ENCODE peak calls at places on chromosomes 12 and 14, in six cellular contexts. G is NB4, H is HCT116, S is K562, A is A549, W is WTC11. R is an unnamed sample.

GRCh38 chr14:56949828-56950227 is 139.5 kb upstream of the OTX2 start:
- DNase-seq in G (no peak), H (no peak), S (no peak), A (no peak), W (no peak), R (peak; percentile 6)

GRCh38 chr12:47935196-47935595 is 28.2 kb upstream of the TMEM106C start:
- DNase-seq in G (no peak), H (no peak), S (no peak), A (no peak), W (no peak), R (no peak)

GRCh38 chr12:65463082-65463481 is 184.6 kb downstream of the MSRB3 start:
- DNase-seq in G (no peak), H (no peak), S (no peak), A (no peak), W (no peak), R (no peak)

GRCh38 chr12:127780881-127781280 is 486.1 kb upstream of the TMEM132C start:
- DNase-seq in G (no peak), H (no peak), S (no peak), A (no peak), W (no peak), R (no peak)

GRCh38 chr12:113997365-113997764 is 31.2 kb upstream of the RBM19 start:
- DNase-seq in G (no peak), H (no peak), S (no peak), A (no peak), W (no peak), R (no peak)

GRCh38 chr12:31867292-31867691 is 91.9 kb upstream of the RESF1 start:
- DNase-seq in G (no peak), H (no peak), S (no peak), A (no peak), W (no peak), R (no peak)

GRCh38 chr12:89349814-89350213 is 2.5 kb downstream of the DUSP6 start:
- DNase-seq in G (peak; percentile 86), H (no peak), S (no peak), A (no peak), W (peak; percentile 41), R (peak; percentile 76)

GRCh38 chr12:84455598-84455997 is 457.0 kb downstream of the SLC6A15 start:
- DNase-seq in G (no peak), H (no peak), S (no peak), A (no peak), W (no peak), R (no peak)

GRCh38 chr12:118065380-118065779 is 4.4 kb upstream of the WSB2 start:
- DNase-seq in G (no peak), H (no peak), S (no peak), A (no peak), W (no peak), R (no peak)

GRCh38 chr12:74984631-74985030 is 225.0 kb downstream of the KCNC2 start:
- DNase-seq in G (no peak), H (no peak), S (no peak), A (no peak), W (no peak), R (no peak)

GRCh38 chr12:74977832-74978481 is 231.7 kb downstream of the KCNC2 start:
- DNase-seq in G (no peak), H (no peak), S (no peak), A (no peak), W (no peak), R (no peak)

GRCh38 chr12:74983917-74984316 is 225.7 kb downstream of the KCNC2 start:
- DNase-seq in G (no peak), H (no peak), S (no peak), A (no peak), W (no peak), R (no peak)

GRCh38 chr12:74985293-74985985 is 224.2 kb downstream of the KCNC2 start:
- DNase-seq in G (no peak), H (no peak), S (no peak), A (no peak), W (no peak), R (no peak)

GRCh38 chr12:74980510-74980909 is 229.1 kb downstream of the KCNC2 start:
- DNase-seq in G (no peak), H (no peak), S (no peak), A (no peak), W (no peak), R (no peak)
- TF ChIP-seq MAX in G (no peak), H (no peak), S (no peak), A (no peak), W (no peak), R (no peak)

GRCh38 chr14:79852975-79853374 is 358.3 kb downstream of the DIO2 start:
- DNase-seq in G (no peak), H (no peak), S (no peak), A (no peak), W (no peak), R (no peak)
- TF ChIP-seq MAX in G (no peak), H (no peak), S (no peak), A (no peak), W (no peak), R (no peak)

DNA sequence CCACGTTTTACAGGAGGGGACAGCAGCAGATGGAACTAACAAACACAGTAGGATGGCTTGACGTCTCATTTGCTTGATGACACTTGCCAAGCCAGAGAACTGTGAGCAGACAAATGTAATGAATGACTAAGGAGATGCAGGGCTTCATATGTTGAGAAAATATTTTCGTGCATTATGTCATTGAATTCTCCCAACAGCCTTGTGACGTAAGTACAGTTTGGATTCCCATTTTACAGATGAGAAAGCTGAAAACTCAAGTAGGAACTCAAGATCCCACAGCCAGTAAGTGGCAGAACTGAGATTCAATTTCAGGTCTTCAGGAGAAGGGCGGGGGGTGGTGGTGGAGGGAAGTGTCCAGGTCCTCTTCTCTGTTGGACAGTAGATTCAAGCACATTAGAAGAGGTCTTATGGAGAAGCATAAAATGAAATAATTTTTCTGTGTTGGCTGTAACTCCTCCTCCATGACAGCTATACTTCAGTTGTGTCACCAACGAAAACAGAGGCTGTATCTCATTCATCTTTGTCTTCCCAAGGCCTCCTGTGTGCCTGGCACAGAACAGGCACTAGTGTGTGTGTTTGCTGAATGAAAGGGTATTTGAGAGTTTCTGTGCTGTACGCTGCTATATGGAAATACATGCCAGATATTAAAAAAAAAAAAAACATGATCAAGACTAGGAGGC is 2.2 kb downstream of the VASH1 start:
- DNase-seq in G (no peak), H (no peak), S (no peak), A (no peak), W (no peak), R (peak; percentile 41)
- TF ChIP-seq MAX in G (no peak), H (no peak), S (no peak), A (no peak), W (no peak), R (no peak)

DNA sequence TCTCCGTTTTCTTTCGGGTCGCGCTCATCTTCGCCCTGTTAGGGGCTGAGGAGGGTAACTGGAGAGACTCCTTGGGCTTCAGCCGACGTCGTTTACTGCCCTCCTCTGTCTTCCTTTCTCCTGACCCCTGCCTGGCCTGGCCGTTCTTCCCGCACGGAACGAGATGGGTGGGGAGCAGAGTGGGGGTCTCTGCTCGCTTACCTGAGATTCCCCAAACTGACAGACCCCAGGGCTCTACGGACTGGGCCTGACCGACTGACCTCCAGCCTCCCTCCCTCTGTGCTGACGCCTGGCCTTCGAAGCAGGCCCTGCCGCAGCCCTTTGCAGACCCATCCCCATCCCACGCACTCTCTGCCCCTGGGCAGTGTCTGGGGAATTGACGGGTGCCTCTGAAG is 439 bp downstream of the GOLGA5 start:
- DNase-seq in G (peak; percentile 58), H (no peak), S (peak; percentile 10), A (no peak), W (peak; percentile 12), R (peak; percentile 28)
- TF ChIP-seq MAX in G (no peak), H (no peak), S (no peak), A (no peak), W (no peak), R (no peak)

DNA sequence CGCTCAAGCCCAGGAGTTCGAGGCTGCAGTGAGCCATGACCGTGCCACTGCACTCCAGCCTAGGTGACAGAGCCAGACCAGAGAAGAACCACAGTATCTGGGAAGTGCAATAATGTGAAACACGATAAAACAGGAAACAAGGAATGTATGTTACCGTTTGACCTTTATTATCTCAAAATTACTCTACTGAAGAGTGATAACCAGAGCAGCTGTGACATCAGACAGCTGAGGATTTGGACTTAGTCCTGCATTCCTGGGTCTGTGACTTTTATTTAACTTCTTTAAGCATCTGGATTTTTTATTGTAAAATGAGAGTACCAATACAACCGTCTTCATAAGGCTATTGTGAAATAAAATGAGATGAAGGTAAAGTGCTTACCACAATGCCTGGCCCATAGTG is 205.7 kb downstream of the EGLN3 start:
- DNase-seq in G (no peak), H (no peak), S (no peak), A (no peak), W (no peak), R (no peak)
- TF ChIP-seq MAX in G (no peak), H (no peak), S (no peak), A (no peak), W (no peak), R (no peak)

GRCh38 chr14:44404021-44404420 is 103.1 kb downstream of the FSCB start:
- DNase-seq in G (no peak), H (no peak), S (no peak), A (no peak), W (no peak), R (no peak)
- TF ChIP-seq MAX in G (no peak), H (no peak), S (no peak), A (no peak), W (no peak), R (no peak)